ENCODE peak calls at places on chromosomes 3 and 15, in five cellular contexts. I is HepG2, P is upper lobe of left lung, J is K562, Z is GM12878. W is an unnamed sample.

GRCh38 chr3:34102290-34102689 is 303.9 kb downstream of the PDCD6IP start:
- ATAC-seq in I (no peak), Z (peak), P (no peak), J (no peak), W (no peak)

GRCh38 chr3:119011528-119011927 is 23.1 kb downstream of the IGSF11 start:
- ATAC-seq in I (no peak), P (no peak), J (no peak), Z (no peak), W (no peak)

GRCh38 chr3:175184392-175184791 is 325.3 kb downstream of the NAALADL2 start:
- ATAC-seq in P (no peak), Z (peak), I (no peak), J (no peak), W (no peak)

GRCh38 chr3:130516645-130517512 is at the start of gene COL6A6:
- ATAC-seq in P (peak), J (peak), Z (no peak), I (no peak), W (no peak)

GRCh38 chr3:128276577-128277183 is 123.4 kb downstream of the EEFSEC start:
- ATAC-seq in I (no peak), P (no peak), Z (no peak), J (no peak), W (no peak)

GRCh38 chr15:71185706-71186105 is 70.4 kb downstream of the THSD4 start:
- ATAC-seq in J (no peak), I (no peak), Z (no peak), P (no peak), W (no peak)

GRCh38 chr3:38843898-38844297 is 27.9 kb upstream of the SCN10A start:
- ATAC-seq in I (peak), P (no peak), J (peak), Z (peak), W (no peak)

GRCh38 chr3:125594581-125595011 is 701 bp downstream of the OSBPL11 start:
- ATAC-seq in I (peak), J (peak), P (no peak), Z (peak), W (no peak)

GRCh38 chr3:71301001-71301400 is 282.5 kb downstream of the FOXP1 start:
- ATAC-seq in P (no peak), Z (peak), I (no peak), J (no peak), W (no peak)

GRCh38 chr3:28860307-28860706 is 420.6 kb upstream of the RBMS3 start:
- ATAC-seq in Z (no peak), I (no peak), P (no peak), J (no peak), W (peak)

GRCh38 chr15:26892119-26892518 is 25.3 kb downstream of the GABRA5 start:
- ATAC-seq in Z (no peak), J (no peak), P (no peak), I (no peak), W (no peak)

GRCh38 chr3:48502728-48503168 is 1.2 kb downstream of the SHISA5 start:
- ATAC-seq in P (no peak), I (peak), J (no peak), Z (no peak), W (no peak)

GRCh38 chr3:76177650-76178049 is 392.3 kb upstream of the ZNF717 start:
- ATAC-seq in Z (no peak), P (no peak), I (no peak), J (no peak), W (no peak)

GRCh38 chr15:74375303-74375693 is 7.9 kb upstream of the CYP11A1 start:
- ATAC-seq in Z (peak), P (peak), J (peak), I (peak), W (no peak)

GRCh38 chr15:25933456-25934158 is 70.5 kb upstream of the ATP10A start:
- ATAC-seq in I (peak), Z (peak), J (peak), P (peak), W (peak)

GRCh38 chr3:128317698-128318231 is 148.9 kb downstream of the DNAJB8 start:
- ATAC-seq in Z (no peak), I (no peak), P (no peak), J (no peak), W (no peak)

GRCh38 chr3:31927806-31928205 is 53.3 kb downstream of the OSBPL10 start:
- ATAC-seq in P (no peak), J (no peak), Z (no peak), I (no peak), W (no peak)

GRCh38 chr3:128330301-128330845 is 136.3 kb downstream of the DNAJB8 start:
- ATAC-seq in I (no peak), P (no peak), J (no peak), Z (no peak), W (no peak)

GRCh38 chr3:36792342-36792741 is 28.0 kb upstream of the DCLK3 start:
- ATAC-seq in J (peak), P (no peak), Z (peak), I (peak), W (no peak)

GRCh38 chr3:194107126-194107525 is 28.8 kb upstream of the HES1 start:
- ATAC-seq in J (no peak), Z (no peak), P (no peak), I (no peak), W (no peak)

GRCh38 chr3:122705379-122705778 is 24.7 kb downstream of the PARP14 start:
- ATAC-seq in P (no peak), J (no peak), I (no peak), Z (no peak), W (no peak)

GRCh38 chr3:5499404-5499803 is 311.9 kb downstream of the EDEM1 start:
- ATAC-seq in Z (peak), I (no peak), J (no peak), P (no peak), W (no peak)

GRCh38 chr15:67548532-67548852 is 6.0 kb downstream of the MAP2K5 start:
- ATAC-seq in J (no peak), P (no peak), I (no peak), Z (no peak), W (no peak)

GRCh38 chr15:86063328-86064180 is 16.1 kb upstream of the AGBL1 start:
- ATAC-seq in J (no peak), I (no peak), Z (no peak), P (no peak), W (no peak)

GRCh38 chr3:45814322-45814721 is 18.0 kb upstream of the SLC6A20 start:
- ATAC-seq in J (no peak), Z (peak), P (no peak), I (no peak), W (no peak)

GRCh38 chr3:45819543-45819942 is 22.4 kb downstream of the LZTFL1 start:
- ATAC-seq in J (no peak), I (no peak), P (no peak), Z (no peak), W (peak)

GRCh38 chr3:45821127-45821526 is 20.8 kb downstream of the LZTFL1 start:
- ATAC-seq in Z (no peak), J (no peak), I (no peak), P (no peak), W (no peak)

GRCh38 chr3:45816544-45816943 is 20.2 kb upstream of the SLC6A20 start:
- ATAC-seq in P (no peak), I (no peak), J (no peak), Z (no peak), W (peak)

GRCh38 chr3:45817788-45818523 is 21.6 kb upstream of the SLC6A20 start:
- ATAC-seq in Z (peak), P (peak), J (no peak), I (no peak), W (peak)
- TF ChIP-seq EP300 in Z (no peak), P (no peak), J (no peak), I (no peak), W (no peak)

DNA sequence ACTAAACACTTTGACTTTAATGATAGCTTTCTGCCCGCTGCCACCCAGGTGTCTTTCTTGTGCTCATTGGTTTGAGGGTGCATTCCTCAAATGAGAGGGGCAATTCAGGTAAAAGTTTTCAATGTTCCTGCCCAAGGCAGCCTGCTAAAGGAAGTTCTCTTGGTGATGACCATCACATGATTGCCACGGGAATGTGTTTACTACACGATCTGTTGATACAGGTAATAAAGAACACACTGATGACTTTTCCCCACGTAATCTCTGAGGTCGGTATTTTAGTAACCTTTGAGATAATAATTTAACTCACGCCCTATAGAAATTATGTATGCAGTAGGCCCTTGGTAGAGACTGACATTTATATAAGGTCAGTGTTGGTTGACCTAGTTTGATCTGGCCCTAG is 39.3 kb downstream of the FNDC3B start:
- ATAC-seq in I (no peak), J (no peak), Z (no peak), P (no peak), W (no peak)
- TF ChIP-seq POLR2AphosphoS5 in I (no peak), J (no peak), Z (no peak), P (no peak), W (no peak)

GRCh38 chr3:64459711-64460110 is 228.1 kb downstream of the ADAMTS9 start:
- ATAC-seq in Z (no peak), J (no peak), P (no peak), I (no peak), W (no peak)
- TF ChIP-seq EP300 in Z (no peak), J (no peak), P (no peak), I (no peak), W (no peak)

GRCh38 chr3:60431599-60431958 is 819.7 kb downstream of the FHIT start:
- ATAC-seq in I (no peak), Z (no peak), P (no peak), J (peak), W (no peak)
- TF ChIP-seq POLR2AphosphoS5 in I (no peak), Z (no peak), P (no peak), J (no peak), W (no peak)

DNA sequence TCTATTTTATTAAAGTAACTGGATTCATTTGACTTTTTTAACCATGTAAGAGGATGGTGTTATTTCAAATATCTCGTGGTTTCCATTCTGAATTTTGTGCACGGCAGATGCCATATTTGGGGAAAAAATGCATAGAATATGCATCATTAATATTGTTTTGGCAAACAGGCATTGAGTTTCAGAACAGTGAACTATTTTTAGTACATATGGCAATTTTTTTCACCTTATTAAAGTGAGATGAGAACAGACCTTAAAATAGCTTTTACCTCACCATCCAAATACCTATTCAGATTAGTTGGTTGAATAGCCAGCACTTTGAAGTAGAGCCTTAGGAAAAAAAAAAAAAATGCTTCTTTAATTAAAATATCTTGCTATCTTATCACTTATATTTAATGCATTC is 117.3 kb upstream of the FLNB start:
- ATAC-seq in Z (no peak), J (no peak), I (no peak), P (no peak), W (peak)
- TF ChIP-seq EP300 in Z (no peak), J (no peak), I (no peak), P (no peak), W (peak)